ENCODE peak calls at places on chromosome 14, in ten cellular contexts. One of them, this sample, is unnamed.
A peak's percentile ranks its signal among the peaks of the same experiment; 100 is the strongest.

GRCh38 chr14:23321572-23322547 is 603 bp downstream of the PABPN1 start:
- DNase-seq in HFFc6: peak; percentile 66
- DNase-seq in brain microvascular endothelial cell: peak; percentile 46
- DNase-seq in AG09319: no peak
- DNase-seq in mesothelial cell of epicardium: no peak
- DNase-seq in AG04450: no peak
- DNase-seq in Calu3: peak; percentile 36
- DNase-seq in pancreas: peak; percentile 47
- DNase-seq in endothelial cell: peak; percentile 48
- DNase-seq in fibroblast of lung: peak; percentile 41
- DNase-seq in this sample: peak; percentile 60

GRCh38 chr14:94685166-94685581 is 73.0 kb downstream of the SERPINA3 start:
- DNase-seq in brain microvascular endothelial cell: no peak
- DNase-seq in Calu3: no peak
- DNase-seq in AG04450: no peak
- DNase-seq in AG09319: no peak
- DNase-seq in mesothelial cell of epicardium: no peak
- DNase-seq in pancreas: no peak
- DNase-seq in endothelial cell: no peak
- DNase-seq in fibroblast of lung: no peak
- DNase-seq in HFFc6: no peak
- DNase-seq in this sample: no peak

GRCh38 chr14:50237448-50237847 is 6.1 kb upstream of the SOS2 start:
- DNase-seq in HFFc6: no peak
- DNase-seq in endothelial cell: no peak
- DNase-seq in mesothelial cell of epicardium: no peak
- DNase-seq in fibroblast of lung: no peak
- DNase-seq in AG04450: no peak
- DNase-seq in AG09319: no peak
- DNase-seq in brain microvascular endothelial cell: no peak
- DNase-seq in Calu3: no peak
- DNase-seq in pancreas: no peak
- DNase-seq in this sample: no peak

GRCh38 chr14:62743569-62743968 is 301.7 kb downstream of the KCNH5 start:
- DNase-seq in AG04450: no peak
- DNase-seq in pancreas: no peak
- DNase-seq in AG09319: no peak
- DNase-seq in mesothelial cell of epicardium: no peak
- DNase-seq in endothelial cell: no peak
- DNase-seq in fibroblast of lung: no peak
- DNase-seq in brain microvascular endothelial cell: no peak
- DNase-seq in Calu3: no peak
- DNase-seq in HFFc6: no peak
- DNase-seq in this sample: no peak

GRCh38 chr14:81716953-81717352 is 183.3 kb upstream of the SEL1L start:
- DNase-seq in endothelial cell: no peak
- DNase-seq in Calu3: no peak
- DNase-seq in brain microvascular endothelial cell: no peak
- DNase-seq in pancreas: no peak
- DNase-seq in mesothelial cell of epicardium: no peak
- DNase-seq in AG04450: no peak
- DNase-seq in HFFc6: no peak
- DNase-seq in fibroblast of lung: no peak
- DNase-seq in AG09319: no peak
- DNase-seq in this sample: no peak

GRCh38 chr14:95833429-95833828 is 43.2 kb upstream of the TUNAR start:
- DNase-seq in AG04450: no peak
- DNase-seq in fibroblast of lung: no peak
- DNase-seq in Calu3: no peak
- DNase-seq in pancreas: no peak
- DNase-seq in mesothelial cell of epicardium: peak; percentile 9
- DNase-seq in HFFc6: no peak
- DNase-seq in AG09319: no peak
- DNase-seq in endothelial cell: no peak
- DNase-seq in brain microvascular endothelial cell: no peak
- DNase-seq in this sample: no peak

GRCh38 chr14:74141703-74142102 is 56.9 kb downstream of the LIN52 start:
- DNase-seq in fibroblast of lung: peak; percentile 40
- DNase-seq in HFFc6: no peak
- DNase-seq in pancreas: no peak
- DNase-seq in AG04450: no peak
- DNase-seq in mesothelial cell of epicardium: no peak
- DNase-seq in brain microvascular endothelial cell: no peak
- DNase-seq in endothelial cell: no peak
- DNase-seq in AG09319: no peak
- DNase-seq in Calu3: no peak
- DNase-seq in this sample: no peak

GRCh38 chr14:100376751-100377171 is 53.6 kb downstream of the SLC25A47 start:
- DNase-seq in Calu3: peak; percentile 53
- DNase-seq in brain microvascular endothelial cell: no peak
- DNase-seq in AG09319: no peak
- DNase-seq in AG04450: no peak
- DNase-seq in HFFc6: peak; percentile 56
- DNase-seq in pancreas: no peak
- DNase-seq in endothelial cell: peak; percentile 40
- DNase-seq in fibroblast of lung: peak; percentile 15
- DNase-seq in mesothelial cell of epicardium: no peak
- DNase-seq in this sample: peak; percentile 25

GRCh38 chr14:24954037-24954696 is 95.8 kb downstream of the STXBP6 start:
- DNase-seq in brain microvascular endothelial cell: no peak
- DNase-seq in pancreas: no peak
- DNase-seq in Calu3: no peak
- DNase-seq in mesothelial cell of epicardium: no peak
- DNase-seq in endothelial cell: no peak
- DNase-seq in fibroblast of lung: no peak
- DNase-seq in HFFc6: no peak
- DNase-seq in AG09319: no peak
- DNase-seq in AG04450: no peak
- DNase-seq in this sample: peak; percentile 45

GRCh38 chr14:63777024-63777423 is 49.2 kb upstream of the SGPP1 start:
- DNase-seq in brain microvascular endothelial cell: peak; percentile 22
- DNase-seq in AG04450: peak; percentile 18
- DNase-seq in HFFc6: peak; percentile 51
- DNase-seq in AG09319: no peak
- DNase-seq in endothelial cell: no peak
- DNase-seq in pancreas: no peak
- DNase-seq in fibroblast of lung: peak; percentile 69
- DNase-seq in mesothelial cell of epicardium: no peak
- DNase-seq in Calu3: no peak
- DNase-seq in this sample: no peak

GRCh38 chr14:100156776-100157175 is 2.7 kb downstream of the DEGS2 start:
- DNase-seq in AG09319: no peak
- DNase-seq in Calu3: no peak
- DNase-seq in HFFc6: no peak
- DNase-seq in fibroblast of lung: no peak
- DNase-seq in AG04450: no peak
- DNase-seq in endothelial cell: no peak
- DNase-seq in mesothelial cell of epicardium: no peak
- DNase-seq in brain microvascular endothelial cell: no peak
- DNase-seq in pancreas: no peak
- DNase-seq in this sample: no peak

GRCh38 chr14:95043314-95043713 is 114.0 kb downstream of the DICER1 start:
- DNase-seq in AG04450: no peak
- DNase-seq in mesothelial cell of epicardium: peak; percentile 7
- DNase-seq in Calu3: no peak
- DNase-seq in fibroblast of lung: no peak
- DNase-seq in endothelial cell: no peak
- DNase-seq in HFFc6: no peak
- DNase-seq in AG09319: no peak
- DNase-seq in brain microvascular endothelial cell: no peak
- DNase-seq in pancreas: no peak
- DNase-seq in this sample: no peak

GRCh38 chr14:32509632-32510187 is 180.6 kb downstream of the AKAP6 start:
- DNase-seq in endothelial cell: no peak
- DNase-seq in Calu3: peak; percentile 41
- DNase-seq in AG09319: peak; percentile 80
- DNase-seq in mesothelial cell of epicardium: no peak
- DNase-seq in brain microvascular endothelial cell: peak; percentile 98
- DNase-seq in HFFc6: peak; percentile 90
- DNase-seq in pancreas: peak; percentile 34
- DNase-seq in AG04450: peak; percentile 88
- DNase-seq in fibroblast of lung: peak; percentile 95
- DNase-seq in this sample: no peak

GRCh38 chr14:23359167-23359626 is 5.8 kb downstream of the EFS start:
- DNase-seq in mesothelial cell of epicardium: no peak
- DNase-seq in Calu3: no peak
- DNase-seq in brain microvascular endothelial cell: no peak
- DNase-seq in fibroblast of lung: no peak
- DNase-seq in HFFc6: no peak
- DNase-seq in endothelial cell: no peak
- DNase-seq in pancreas: no peak
- DNase-seq in AG09319: no peak
- DNase-seq in AG04450: no peak
- DNase-seq in this sample: no peak

GRCh38 chr14:84036863-84037262 is 1493.1 kb upstream of the FLRT2 start:
- DNase-seq in Calu3: no peak
- DNase-seq in AG09319: peak; percentile 30
- DNase-seq in brain microvascular endothelial cell: peak; percentile 83
- DNase-seq in mesothelial cell of epicardium: no peak
- DNase-seq in endothelial cell: no peak
- DNase-seq in AG04450: no peak
- DNase-seq in fibroblast of lung: peak; percentile 62
- DNase-seq in HFFc6: no peak
- DNase-seq in pancreas: no peak
- DNase-seq in this sample: no peak

GRCh38 chr14:78595797-78596196 is 425.6 kb downstream of the NRXN3 start:
- DNase-seq in fibroblast of lung: no peak
- DNase-seq in Calu3: peak; percentile 7
- DNase-seq in mesothelial cell of epicardium: no peak
- DNase-seq in AG04450: no peak
- DNase-seq in pancreas: no peak
- DNase-seq in brain microvascular endothelial cell: no peak
- DNase-seq in HFFc6: peak; percentile 6
- DNase-seq in endothelial cell: peak; percentile 33
- DNase-seq in AG09319: no peak
- DNase-seq in this sample: peak; percentile 13
- TF ChIP-seq CTCF in fibroblast of lung: no peak
- TF ChIP-seq CTCF in Calu3: no peak
- TF ChIP-seq CTCF in mesothelial cell of epicardium: no peak
- TF ChIP-seq CTCF in AG04450: no peak
- TF ChIP-seq CTCF in pancreas: no peak
- TF ChIP-seq CTCF in brain microvascular endothelial cell: peak; percentile 63
- TF ChIP-seq CTCF in HFFc6: peak; percentile 61
- TF ChIP-seq CTCF in endothelial cell: no peak
- TF ChIP-seq CTCF in AG09319: no peak
- TF ChIP-seq CTCF in this sample: peak; percentile 22

DNA sequence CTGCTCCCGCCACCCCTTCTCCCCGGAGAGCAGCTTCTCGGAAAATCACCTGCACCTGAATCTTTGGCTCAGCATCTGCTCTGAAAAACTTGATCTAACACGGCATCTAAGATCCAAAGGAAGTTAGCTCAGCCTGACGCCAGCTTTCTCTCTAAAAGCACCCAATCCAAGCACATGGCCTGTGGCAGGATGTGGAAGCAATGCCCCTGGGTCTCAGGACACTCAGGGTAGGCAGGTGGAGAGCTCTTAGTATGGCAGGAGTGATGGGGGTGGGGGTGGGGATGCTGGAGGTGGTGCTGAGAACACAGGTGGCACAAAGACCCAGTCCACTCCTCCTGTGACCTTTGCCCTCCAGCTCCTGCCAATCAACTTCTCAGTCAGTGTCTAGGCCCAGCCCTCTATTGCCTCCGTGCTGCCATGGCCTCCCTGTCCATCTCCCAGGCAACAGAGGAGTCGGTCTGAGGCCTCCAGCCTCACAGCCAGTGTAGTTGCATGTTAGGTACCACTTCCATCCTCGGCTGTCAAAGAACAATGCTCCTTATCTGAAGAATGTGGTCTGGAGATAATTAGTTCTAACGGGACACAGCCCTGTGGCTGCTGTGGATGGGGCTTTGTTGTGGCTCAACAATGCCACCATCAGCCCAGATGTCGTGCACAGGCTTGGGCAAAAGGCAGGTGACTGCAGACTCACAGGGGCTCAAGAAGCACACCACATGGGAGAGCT is 180.0 kb upstream of the C14orf180 start:
- DNase-seq in AG04450: no peak
- DNase-seq in endothelial cell: no peak
- DNase-seq in Calu3: no peak
- DNase-seq in fibroblast of lung: no peak
- DNase-seq in AG09319: no peak
- DNase-seq in HFFc6: no peak
- DNase-seq in pancreas: no peak
- DNase-seq in mesothelial cell of epicardium: no peak
- DNase-seq in brain microvascular endothelial cell: no peak
- DNase-seq in this sample: no peak
- TF ChIP-seq CTCF in AG04450: no peak
- TF ChIP-seq CTCF in endothelial cell: no peak
- TF ChIP-seq CTCF in Calu3: no peak
- TF ChIP-seq CTCF in fibroblast of lung: no peak
- TF ChIP-seq CTCF in AG09319: no peak
- TF ChIP-seq CTCF in HFFc6: no peak
- TF ChIP-seq CTCF in pancreas: no peak
- TF ChIP-seq CTCF in mesothelial cell of epicardium: no peak
- TF ChIP-seq CTCF in brain microvascular endothelial cell: no peak
- TF ChIP-seq CTCF in this sample: no peak

GRCh38 chr14:76784266-76784874 is 23.1 kb downstream of the VASH1 start:
- DNase-seq in AG09319: no peak
- DNase-seq in AG04450: no peak
- DNase-seq in endothelial cell: no peak
- DNase-seq in Calu3: no peak
- DNase-seq in pancreas: no peak
- DNase-seq in fibroblast of lung: no peak
- DNase-seq in brain microvascular endothelial cell: no peak
- DNase-seq in HFFc6: no peak
- DNase-seq in mesothelial cell of epicardium: peak; percentile 22
- DNase-seq in this sample: no peak
- TF ChIP-seq CTCF in AG09319: no peak
- TF ChIP-seq CTCF in AG04450: no peak
- TF ChIP-seq CTCF in endothelial cell: no peak
- TF ChIP-seq CTCF in Calu3: no peak
- TF ChIP-seq CTCF in pancreas: no peak
- TF ChIP-seq CTCF in fibroblast of lung: no peak
- TF ChIP-seq CTCF in brain microvascular endothelial cell: no peak
- TF ChIP-seq CTCF in HFFc6: no peak
- TF ChIP-seq CTCF in mesothelial cell of epicardium: no peak
- TF ChIP-seq CTCF in this sample: no peak

DNA sequence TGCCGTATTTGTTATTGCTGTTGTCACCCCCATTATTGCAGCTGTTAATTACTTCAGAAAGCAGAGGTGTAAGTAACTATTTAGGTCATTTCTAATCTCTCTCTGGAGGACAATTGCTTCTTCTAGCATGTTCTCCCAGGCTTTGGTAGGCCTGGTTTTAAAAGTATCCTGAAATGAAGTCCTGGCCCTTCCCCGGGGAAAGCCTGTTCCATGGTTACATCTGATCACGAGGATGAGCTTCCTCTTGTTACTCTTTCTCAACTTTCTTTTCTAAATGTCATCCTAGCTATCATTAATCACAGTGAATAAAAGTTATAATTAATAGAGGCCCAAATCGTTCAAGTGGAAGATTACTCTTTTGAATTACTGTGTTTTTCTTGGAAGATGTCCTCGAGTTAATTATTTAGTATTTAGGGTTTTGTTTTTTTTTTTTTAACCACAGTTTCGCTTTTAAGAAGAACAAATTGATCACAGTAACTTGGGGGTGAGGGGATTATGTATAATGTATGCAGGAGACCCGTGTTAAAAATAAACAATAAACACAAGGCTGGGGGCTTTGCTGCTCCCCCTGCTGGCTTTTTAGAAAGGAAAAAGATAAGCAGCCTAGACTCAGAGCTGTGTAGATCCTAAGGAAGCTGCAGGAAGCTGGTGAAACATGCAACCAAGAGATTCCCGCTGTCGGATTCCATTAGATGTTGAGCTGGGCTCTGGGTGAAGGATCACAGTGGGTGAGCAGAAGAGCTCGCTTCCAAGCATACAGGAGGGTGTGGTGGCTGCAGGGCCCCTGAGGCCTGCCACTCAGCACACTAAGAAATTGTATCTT is 420.1 kb downstream of the FUT8 start:
- DNase-seq in brain microvascular endothelial cell: peak; percentile 4
- DNase-seq in pancreas: no peak
- DNase-seq in endothelial cell: peak; percentile 11
- DNase-seq in AG04450: no peak
- DNase-seq in mesothelial cell of epicardium: no peak
- DNase-seq in Calu3: no peak
- DNase-seq in HFFc6: no peak
- DNase-seq in AG09319: no peak
- DNase-seq in fibroblast of lung: peak; percentile 12
- DNase-seq in this sample: no peak
- TF ChIP-seq CTCF in brain microvascular endothelial cell: peak; percentile 67
- TF ChIP-seq CTCF in pancreas: no peak
- TF ChIP-seq CTCF in endothelial cell: peak; percentile 34
- TF ChIP-seq CTCF in AG04450: peak; percentile 46
- TF ChIP-seq CTCF in mesothelial cell of epicardium: no peak
- TF ChIP-seq CTCF in Calu3: no peak
- TF ChIP-seq CTCF in HFFc6: peak; percentile 65
- TF ChIP-seq CTCF in AG09319: peak; percentile 45
- TF ChIP-seq CTCF in fibroblast of lung: peak; percentile 34
- TF ChIP-seq CTCF in this sample: no peak

This sample was measured in nephron progenitor cell.